ENCODE peak calls at places on chromosome 19, in nine cellular contexts. One of them, this sample, is unnamed.
A peak's percentile ranks its signal among the peaks of the same experiment; 100 is the strongest.

GRCh38 chr19:14497347-14497921 is 1.5 kb upstream of the GIPC1 start:
- DNase-seq in WTC11: no peak
- DNase-seq in cerebellar cortex: peak; percentile 67
- DNase-seq in HFFc6: no peak
- DNase-seq in spleen: peak; percentile 84
- DNase-seq in SHP77: peak; percentile 41
- DNase-seq in AG09319: no peak
- DNase-seq in NCI-H1694: no peak
- DNase-seq in choroid plexus epithelial cell: no peak
- DNase-seq in this sample: no peak

GRCh38 chr19:45182758-45183157 is 4.2 kb downstream of the BLOC1S3 start:
- DNase-seq in HFFc6: no peak
- DNase-seq in WTC11: no peak
- DNase-seq in choroid plexus epithelial cell: no peak
- DNase-seq in NCI-H1694: no peak
- DNase-seq in AG09319: no peak
- DNase-seq in cerebellar cortex: no peak
- DNase-seq in SHP77: no peak
- DNase-seq in spleen: no peak
- DNase-seq in this sample: no peak

GRCh38 chr19:604355-604754 is 14.7 kb downstream of the HCN2 start:
- DNase-seq in WTC11: no peak
- DNase-seq in SHP77: no peak
- DNase-seq in cerebellar cortex: no peak
- DNase-seq in spleen: no peak
- DNase-seq in choroid plexus epithelial cell: no peak
- DNase-seq in AG09319: no peak
- DNase-seq in HFFc6: no peak
- DNase-seq in NCI-H1694: no peak
- DNase-seq in this sample: no peak

GRCh38 chr19:44051654-44052402 is at the start of gene ZNF223:
- DNase-seq in WTC11: peak; percentile 95
- DNase-seq in AG09319: peak; percentile 78
- DNase-seq in choroid plexus epithelial cell: peak; percentile 94
- DNase-seq in spleen: peak; percentile 94
- DNase-seq in cerebellar cortex: peak; percentile 98
- DNase-seq in NCI-H1694: peak; percentile 93
- DNase-seq in HFFc6: peak; percentile 90
- DNase-seq in SHP77: peak; percentile 85
- DNase-seq in this sample: peak; percentile 81

GRCh38 chr19:18304194-18304495 is 18.7 kb downstream of the LSM4 start:
- DNase-seq in AG09319: no peak
- DNase-seq in NCI-H1694: peak; percentile 6
- DNase-seq in spleen: peak; percentile 83
- DNase-seq in cerebellar cortex: peak; percentile 57
- DNase-seq in choroid plexus epithelial cell: no peak
- DNase-seq in SHP77: peak; percentile 64
- DNase-seq in WTC11: no peak
- DNase-seq in HFFc6: no peak
- DNase-seq in this sample: no peak

GRCh38 chr19:4264812-4265211 is 14.3 kb upstream of the SHD start:
- DNase-seq in WTC11: no peak
- DNase-seq in NCI-H1694: no peak
- DNase-seq in choroid plexus epithelial cell: no peak
- DNase-seq in AG09319: no peak
- DNase-seq in HFFc6: no peak
- DNase-seq in spleen: no peak
- DNase-seq in cerebellar cortex: no peak
- DNase-seq in SHP77: no peak
- DNase-seq in this sample: no peak

GRCh38 chr19:51573331-51573730 is 2.2 kb downstream of the ZNF175 start:
- DNase-seq in HFFc6: peak; percentile 22
- DNase-seq in NCI-H1694: no peak
- DNase-seq in AG09319: no peak
- DNase-seq in SHP77: no peak
- DNase-seq in cerebellar cortex: no peak
- DNase-seq in spleen: no peak
- DNase-seq in choroid plexus epithelial cell: peak; percentile 13
- DNase-seq in WTC11: no peak
- DNase-seq in this sample: no peak

GRCh38 chr19:55383789-55384575 is at the start of gene TMEM238:
- DNase-seq in WTC11: peak; percentile 73
- DNase-seq in cerebellar cortex: no peak
- DNase-seq in HFFc6: peak; percentile 60
- DNase-seq in NCI-H1694: peak; percentile 16
- DNase-seq in spleen: peak; percentile 91
- DNase-seq in AG09319: no peak
- DNase-seq in choroid plexus epithelial cell: peak; percentile 80
- DNase-seq in SHP77: peak; percentile 36
- DNase-seq in this sample: no peak

GRCh38 chr19:35357867-35358573 is at the start of gene FFAR3:
- DNase-seq in AG09319: no peak
- DNase-seq in WTC11: no peak
- DNase-seq in spleen: peak; percentile 79
- DNase-seq in cerebellar cortex: no peak
- DNase-seq in choroid plexus epithelial cell: peak; percentile 69
- DNase-seq in HFFc6: no peak
- DNase-seq in SHP77: no peak
- DNase-seq in NCI-H1694: no peak
- DNase-seq in this sample: peak; percentile 6

GRCh38 chr19:49020931-49021895 is 2.9 kb downstream of the CGB3 start:
- DNase-seq in spleen: no peak
- DNase-seq in WTC11: no peak
- DNase-seq in HFFc6: peak; percentile 27
- DNase-seq in NCI-H1694: no peak
- DNase-seq in cerebellar cortex: peak; percentile 22
- DNase-seq in choroid plexus epithelial cell: peak; percentile 44
- DNase-seq in AG09319: no peak
- DNase-seq in SHP77: no peak
- DNase-seq in this sample: no peak

GRCh38 chr19:18932216-18932841 is 8.7 kb downstream of the HOMER3 start:
- DNase-seq in AG09319: no peak
- DNase-seq in spleen: peak; percentile 94
- DNase-seq in cerebellar cortex: peak; percentile 73
- DNase-seq in SHP77: peak; percentile 26
- DNase-seq in NCI-H1694: no peak
- DNase-seq in WTC11: peak; percentile 99
- DNase-seq in HFFc6: no peak
- DNase-seq in choroid plexus epithelial cell: peak; percentile 64
- DNase-seq in this sample: no peak

GRCh38 chr19:54792814-54793213 is 10.6 kb upstream of the KIR2DL4 start:
- DNase-seq in WTC11: no peak
- DNase-seq in SHP77: no peak
- DNase-seq in choroid plexus epithelial cell: no peak
- DNase-seq in AG09319: no peak
- DNase-seq in spleen: no peak
- DNase-seq in NCI-H1694: no peak
- DNase-seq in cerebellar cortex: no peak
- DNase-seq in HFFc6: no peak
- DNase-seq in this sample: no peak

GRCh38 chr19:19551862-19552192 is 13.8 kb downstream of the CILP2 start:
- DNase-seq in WTC11: no peak
- DNase-seq in AG09319: no peak
- DNase-seq in HFFc6: no peak
- DNase-seq in cerebellar cortex: no peak
- DNase-seq in SHP77: no peak
- DNase-seq in NCI-H1694: no peak
- DNase-seq in spleen: no peak
- DNase-seq in choroid plexus epithelial cell: peak; percentile 50
- DNase-seq in this sample: no peak

GRCh38 chr19:3125900-3126524 is 9.8 kb upstream of the GNA15 start:
- DNase-seq in NCI-H1694: no peak
- DNase-seq in cerebellar cortex: peak; percentile 39
- DNase-seq in AG09319: no peak
- DNase-seq in SHP77: peak; percentile 79
- DNase-seq in WTC11: peak; percentile 85
- DNase-seq in HFFc6: no peak
- DNase-seq in spleen: peak; percentile 92
- DNase-seq in choroid plexus epithelial cell: peak; percentile 58
- DNase-seq in this sample: no peak

GRCh38 chr19:45005787-45006186 is 4.5 kb downstream of the RELB start:
- DNase-seq in spleen: no peak
- DNase-seq in WTC11: no peak
- DNase-seq in cerebellar cortex: no peak
- DNase-seq in AG09319: no peak
- DNase-seq in SHP77: no peak
- DNase-seq in choroid plexus epithelial cell: no peak
- DNase-seq in HFFc6: no peak
- DNase-seq in NCI-H1694: no peak
- DNase-seq in this sample: no peak

GRCh38 chr19:54653181-54653809 is 9.5 kb upstream of the LILRB4 start:
- DNase-seq in cerebellar cortex: peak; percentile 6
- DNase-seq in AG09319: no peak
- DNase-seq in SHP77: peak; percentile 33
- DNase-seq in NCI-H1694: no peak
- DNase-seq in WTC11: no peak
- DNase-seq in HFFc6: peak; percentile 4
- DNase-seq in choroid plexus epithelial cell: peak; percentile 52
- DNase-seq in spleen: no peak
- DNase-seq in this sample: no peak

GRCh38 chr19:43704002-43704705 is 11.7 kb upstream of the IRGC start:
- DNase-seq in NCI-H1694: no peak
- DNase-seq in spleen: no peak
- DNase-seq in HFFc6: no peak
- DNase-seq in choroid plexus epithelial cell: no peak
- DNase-seq in cerebellar cortex: no peak
- DNase-seq in WTC11: no peak
- DNase-seq in AG09319: no peak
- DNase-seq in SHP77: no peak
- DNase-seq in this sample: no peak

GRCh38 chr19:48053856-48054255 is 10.0 kb upstream of the CABP5 start:
- DNase-seq in cerebellar cortex: no peak
- DNase-seq in choroid plexus epithelial cell: no peak
- DNase-seq in SHP77: no peak
- DNase-seq in AG09319: no peak
- DNase-seq in spleen: no peak
- DNase-seq in HFFc6: peak; percentile 11
- DNase-seq in WTC11: no peak
- DNase-seq in NCI-H1694: no peak
- DNase-seq in this sample: no peak

GRCh38 chr19:35592226-35592625 is 6.3 kb downstream of the PMIS2 start:
- DNase-seq in AG09319: no peak
- DNase-seq in choroid plexus epithelial cell: peak; percentile 72
- DNase-seq in SHP77: no peak
- DNase-seq in WTC11: peak; percentile 40
- DNase-seq in cerebellar cortex: peak; percentile 77
- DNase-seq in spleen: no peak
- DNase-seq in HFFc6: no peak
- DNase-seq in NCI-H1694: peak; percentile 20
- DNase-seq in this sample: no peak

GRCh38 chr19:10112037-10112751 is 701 bp downstream of the P2RY11 start:
- DNase-seq in cerebellar cortex: no peak
- DNase-seq in choroid plexus epithelial cell: peak; percentile 33
- DNase-seq in spleen: no peak
- DNase-seq in NCI-H1694: no peak
- DNase-seq in WTC11: no peak
- DNase-seq in AG09319: no peak
- DNase-seq in HFFc6: no peak
- DNase-seq in SHP77: no peak
- DNase-seq in this sample: no peak

GRCh38 chr19:48290923-48291700 is 21.2 kb downstream of the ZNF114 start:
- DNase-seq in NCI-H1694: peak; percentile 22
- DNase-seq in AG09319: peak; percentile 57
- DNase-seq in choroid plexus epithelial cell: peak; percentile 87
- DNase-seq in WTC11: peak; percentile 88
- DNase-seq in SHP77: no peak
- DNase-seq in spleen: peak; percentile 91
- DNase-seq in cerebellar cortex: peak; percentile 80
- DNase-seq in HFFc6: peak; percentile 64
- DNase-seq in this sample: no peak

GRCh38 chr19:47093841-47094240 is 19.7 kb downstream of the ZC3H4 start:
- DNase-seq in NCI-H1694: no peak
- DNase-seq in SHP77: no peak
- DNase-seq in choroid plexus epithelial cell: peak; percentile 13
- DNase-seq in HFFc6: no peak
- DNase-seq in cerebellar cortex: no peak
- DNase-seq in AG09319: no peak
- DNase-seq in spleen: peak; percentile 82
- DNase-seq in WTC11: no peak
- DNase-seq in this sample: no peak

GRCh38 chr19:2495130-2495641 is 19.3 kb downstream of the GADD45B start:
- DNase-seq in cerebellar cortex: peak; percentile 72
- DNase-seq in SHP77: peak; percentile 27
- DNase-seq in WTC11: no peak
- DNase-seq in spleen: peak; percentile 88
- DNase-seq in NCI-H1694: no peak
- DNase-seq in AG09319: no peak
- DNase-seq in HFFc6: peak; percentile 78
- DNase-seq in choroid plexus epithelial cell: peak; percentile 58
- DNase-seq in this sample: no peak

GRCh38 chr19:39498262-39499081 is at the start of gene DLL3:
- DNase-seq in AG09319: no peak
- DNase-seq in HFFc6: peak; percentile 40
- DNase-seq in NCI-H1694: peak; percentile 54
- DNase-seq in spleen: no peak
- DNase-seq in SHP77: peak; percentile 88
- DNase-seq in WTC11: peak; percentile 52
- DNase-seq in cerebellar cortex: no peak
- DNase-seq in choroid plexus epithelial cell: peak; percentile 11
- DNase-seq in this sample: no peak

GRCh38 chr19:48842744-48843162 is 6.5 kb upstream of the HSD17B14 start:
- DNase-seq in spleen: no peak
- DNase-seq in AG09319: no peak
- DNase-seq in cerebellar cortex: peak; percentile 79
- DNase-seq in HFFc6: peak; percentile 47
- DNase-seq in SHP77: peak; percentile 38
- DNase-seq in choroid plexus epithelial cell: peak; percentile 63
- DNase-seq in NCI-H1694: peak; percentile 83
- DNase-seq in WTC11: peak; percentile 71
- DNase-seq in this sample: no peak

GRCh38 chr19:34308381-34309367 is 54.3 kb downstream of the GARRE1 start:
- DNase-seq in choroid plexus epithelial cell: no peak
- DNase-seq in WTC11: no peak
- DNase-seq in NCI-H1694: no peak
- DNase-seq in SHP77: no peak
- DNase-seq in AG09319: no peak
- DNase-seq in HFFc6: no peak
- DNase-seq in spleen: no peak
- DNase-seq in cerebellar cortex: no peak
- DNase-seq in this sample: no peak

GRCh38 chr19:49061000-49061399 is 3.5 kb upstream of the CGB7 start:
- DNase-seq in WTC11: no peak
- DNase-seq in choroid plexus epithelial cell: no peak
- DNase-seq in cerebellar cortex: no peak
- DNase-seq in spleen: no peak
- DNase-seq in NCI-H1694: no peak
- DNase-seq in AG09319: no peak
- DNase-seq in SHP77: no peak
- DNase-seq in HFFc6: no peak
- DNase-seq in this sample: no peak

GRCh38 chr19:4692275-4693077 is 22.3 kb upstream of the MYDGF start:
- DNase-seq in cerebellar cortex: no peak
- DNase-seq in choroid plexus epithelial cell: no peak
- DNase-seq in AG09319: no peak
- DNase-seq in WTC11: no peak
- DNase-seq in SHP77: no peak
- DNase-seq in HFFc6: no peak
- DNase-seq in spleen: no peak
- DNase-seq in NCI-H1694: peak; percentile 64
- DNase-seq in this sample: no peak

GRCh38 chr19:34432797-34433196 is 4.6 kb downstream of the UBA2 start:
- DNase-seq in SHP77: no peak
- DNase-seq in AG09319: no peak
- DNase-seq in choroid plexus epithelial cell: peak; percentile 48
- DNase-seq in WTC11: no peak
- DNase-seq in cerebellar cortex: peak; percentile 8
- DNase-seq in NCI-H1694: no peak
- DNase-seq in HFFc6: no peak
- DNase-seq in spleen: no peak
- DNase-seq in this sample: no peak

GRCh38 chr19:12665646-12666304 is 767 bp downstream of the MAN2B1 start:
- DNase-seq in spleen: peak; percentile 81
- DNase-seq in AG09319: no peak
- DNase-seq in WTC11: no peak
- DNase-seq in HFFc6: no peak
- DNase-seq in cerebellar cortex: no peak
- DNase-seq in SHP77: no peak
- DNase-seq in choroid plexus epithelial cell: no peak
- DNase-seq in NCI-H1694: no peak
- DNase-seq in this sample: no peak